ENCODE peak calls at places on chromosomes 5 and 9, in six cellular contexts. L is osteocyte, V is fibroblast of lung, E is PC-9, H is lower leg skin, C is H9. P is an unnamed sample.

GRCh38 chr5:142900926-142901325 is 130.7 kb downstream of the ARHGAP26 start:
- DNase-seq in V (peak; percentile 96), E (peak; percentile 83), H (no peak), C (no peak), L (no peak), P (no peak)

GRCh38 chr9:34654317-34655083 is 2.5 kb downstream of the IL11RA start:
- DNase-seq in C (no peak), H (no peak), V (no peak), E (no peak), L (peak; percentile 88), P (peak; percentile 80)

GRCh38 chr5:149228610-149229297 is 42.9 kb upstream of the AFAP1L1 start:
- DNase-seq in H (peak; percentile 68), L (no peak), V (peak; percentile 85), E (peak; percentile 53), C (peak; percentile 46), P (no peak)

GRCh38 chr9:31210982-31211570 is 1173.4 kb upstream of the ACO1 start:
- DNase-seq in L (no peak), C (peak; percentile 36), V (no peak), H (no peak), E (no peak), P (peak; percentile 8)

GRCh38 chr9:133121200-133122166 is at the start of gene RALGDS:
- DNase-seq in H (peak; percentile 82), V (peak; percentile 77), C (peak; percentile 87), E (peak; percentile 87), L (peak; percentile 91), P (peak; percentile 94)

GRCh38 chr9:74804018-74804385 is 83.7 kb downstream of the TRPM6 start:
- DNase-seq in H (no peak), E (peak; percentile 42), C (no peak), V (peak; percentile 7), L (no peak), P (no peak)

GRCh38 chr5:56170557-56170956 is 62.6 kb downstream of the ANKRD55 start:
- DNase-seq in L (no peak), E (no peak), V (peak; percentile 97), H (no peak), C (no peak), P (no peak)

GRCh38 chr5:172830876-172831662 is 3.0 kb upstream of the ERGIC1 start:
- DNase-seq in V (peak; percentile 92), H (no peak), L (no peak), E (no peak), C (no peak), P (no peak)

GRCh38 chr9:6305954-6306563 is 22.1 kb upstream of the TPD52L3 start:
- DNase-seq in C (no peak), V (peak; percentile 29), E (no peak), L (no peak), H (no peak), P (no peak)

GRCh38 chr5:71014186-71014585 is 11.0 kb downstream of the NAIP start:
- DNase-seq in H (no peak), V (no peak), C (no peak), L (no peak), E (no peak), P (no peak)

GRCh38 chr5:36359267-36359666 is 57.6 kb upstream of the RANBP3L start:
- DNase-seq in L (no peak), E (no peak), H (no peak), V (peak; percentile 33), C (no peak), P (no peak)

GRCh38 chr9:78865757-78866156 is 568.8 kb downstream of the PSAT1 start:
- DNase-seq in V (no peak), L (no peak), C (no peak), H (no peak), E (no peak), P (no peak)

GRCh38 chr5:128356011-128356410 is 182.0 kb downstream of the FBN2 start:
- DNase-seq in C (no peak), H (no peak), L (no peak), V (no peak), E (no peak), P (no peak)

GRCh38 chr9:107683566-107683965 is 194.0 kb upstream of the KLF4 start:
- DNase-seq in E (no peak), V (no peak), H (no peak), L (no peak), C (no peak), P (no peak)

GRCh38 chr5:170046221-170046620 is 59.5 kb upstream of the FOXI1 start:
- DNase-seq in V (no peak), C (no peak), L (no peak), E (no peak), H (no peak), P (no peak)

GRCh38 chr5:173885054-173885443 is 3.1 kb upstream of the CPEB4 start:
- DNase-seq in L (no peak), E (no peak), C (no peak), V (no peak), H (no peak), P (no peak)

GRCh38 chr5:173885481-173886010 is 2.6 kb upstream of the CPEB4 start:
- DNase-seq in H (no peak), V (no peak), L (no peak), E (peak; percentile 74), C (no peak), P (no peak)

GRCh38 chr5:173884402-173885053 is 3.6 kb upstream of the CPEB4 start:
- DNase-seq in C (no peak), L (no peak), V (no peak), H (no peak), E (peak; percentile 65), P (no peak)

GRCh38 chr5:173887610-173888472 is at the start of gene CPEB4:
- DNase-seq in H (peak; percentile 99), L (peak; percentile 99), C (peak; percentile 99), E (peak; percentile 96), V (peak; percentile 99), P (peak; percentile 99)

GRCh38 chr5:173886157-173886556 is 2.0 kb upstream of the CPEB4 start:
- DNase-seq in V (no peak), E (no peak), H (no peak), C (no peak), L (no peak), P (no peak)
- TF ChIP-seq CTCF in V (no peak), E (no peak), H (no peak), C (peak; percentile 9), L (no peak), P (no peak)

GRCh38 chr5:69048233-69048632 is 45.6 kb upstream of the SLC30A5 start:
- DNase-seq in V (no peak), H (no peak), C (no peak), L (no peak), E (no peak), P (no peak)
- TF ChIP-seq CTCF in V (peak; percentile 31), H (no peak), C (peak; percentile 65), L (peak; percentile 34), E (peak; percentile 35), P (no peak)

GRCh38 chr5:91469517-91470165 is 86.5 kb upstream of the ARRDC3 start:
- DNase-seq in C (no peak), E (peak; percentile 47), H (peak; percentile 41), L (no peak), V (peak; percentile 7), P (no peak)
- TF ChIP-seq CTCF in C (no peak), E (no peak), H (no peak), L (no peak), V (no peak), P (no peak)

GRCh38 chr5:105506692-105507277 is 1944.2 kb upstream of the NUDT12 start:
- DNase-seq in H (no peak), L (no peak), C (peak; percentile 67), E (no peak), V (no peak), P (no peak)
- TF ChIP-seq CTCF in H (no peak), L (peak; percentile 43), C (peak; percentile 73), E (peak; percentile 44), V (peak; percentile 7), P (no peak)

DNA sequence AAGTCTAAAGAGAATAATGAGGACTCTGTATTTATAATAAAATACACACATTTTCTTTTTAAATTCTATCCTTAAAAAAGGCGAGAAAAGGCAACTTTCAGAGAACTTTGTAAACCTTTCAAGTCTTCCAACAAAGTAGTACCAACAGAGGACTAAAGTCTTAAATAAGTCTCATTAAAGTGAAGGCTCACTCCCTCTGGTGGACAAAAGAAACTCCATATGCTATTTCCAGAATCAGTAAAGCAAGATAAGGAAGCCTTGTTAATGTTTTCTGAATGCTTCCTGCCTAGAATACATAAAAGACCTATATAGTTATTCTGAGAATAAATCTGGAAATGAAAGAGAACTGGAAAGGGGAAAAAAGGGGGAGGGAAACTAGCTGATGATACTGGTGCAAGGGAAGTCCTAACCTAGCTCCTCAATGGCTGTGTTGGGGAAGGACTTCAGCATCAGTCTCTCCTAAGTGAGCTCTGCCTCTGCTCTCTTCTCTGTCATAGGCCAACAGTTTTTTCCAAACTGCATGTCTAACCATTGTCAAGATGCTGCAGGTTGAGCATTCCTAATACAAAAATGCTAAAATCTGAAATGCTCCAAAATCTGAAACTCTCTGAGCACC is 7.2 kb downstream of the HMGCS1 start:
- DNase-seq in V (peak; percentile 59), C (no peak), E (peak; percentile 77), H (no peak), L (no peak), P (no peak)
- TF ChIP-seq CTCF in V (peak; percentile 41), C (peak; percentile 81), E (peak; percentile 95), H (no peak), L (peak; percentile 76), P (peak; percentile 65)

DNA sequence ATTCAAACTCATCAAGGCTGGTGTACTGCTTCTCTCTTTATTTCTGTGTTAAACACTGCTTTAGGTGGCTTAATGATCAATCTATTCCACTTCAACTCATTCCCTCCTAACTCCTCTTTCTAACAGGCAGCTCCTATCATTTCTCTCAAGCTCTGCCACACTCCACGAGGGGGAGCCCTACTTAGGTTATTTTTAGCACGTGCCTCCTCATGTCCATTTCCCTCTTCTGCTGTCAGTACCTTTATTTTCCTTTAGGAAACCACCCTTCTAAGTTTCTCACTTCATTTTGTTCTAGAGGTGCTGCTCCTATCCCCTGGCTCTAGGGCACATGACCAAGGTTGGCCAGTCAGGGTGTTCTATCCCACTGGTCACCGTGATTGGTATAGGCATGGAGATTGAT is 6.7 kb upstream of the BRINP1 start:
- DNase-seq in V (peak; percentile 14), H (no peak), C (peak; percentile 69), L (no peak), E (no peak), P (no peak)
- TF ChIP-seq CTCF in V (no peak), H (no peak), C (peak; percentile 79), L (no peak), E (peak; percentile 37), P (no peak)

DNA sequence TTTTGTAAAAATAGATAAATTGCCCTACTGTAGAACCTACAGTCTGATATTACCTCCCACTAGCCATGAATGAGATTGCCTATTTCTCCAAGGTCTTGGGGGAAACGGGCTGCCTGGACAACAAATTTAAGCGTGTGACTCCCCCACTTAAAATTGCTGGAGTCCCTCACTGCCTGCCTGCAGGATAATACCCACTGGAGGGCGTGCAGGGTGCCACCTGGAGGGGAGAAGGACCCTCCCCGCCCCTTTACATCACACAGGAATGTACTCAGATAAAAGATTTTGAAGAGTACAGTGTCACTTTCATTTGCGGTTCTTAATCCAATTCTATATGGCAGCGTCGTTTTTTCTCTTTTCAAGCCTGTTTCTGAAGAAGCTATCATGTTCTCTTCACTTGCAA is 6.2 kb upstream of the TRIM7 start:
- DNase-seq in C (no peak), V (no peak), H (no peak), L (no peak), E (no peak), P (no peak)
- TF ChIP-seq CTCF in C (peak; percentile 39), V (no peak), H (no peak), L (no peak), E (no peak), P (no peak)